ENCODE peak calls at places on chromosomes 13 and 19, in six cellular contexts. C, F, A, Y, V and X are unnamed samples.

GRCh38 chr13:99973163-99973785 is 1.7 kb upstream of the ZIC5 start:
- DNase-seq in A (no peak), Y (no peak), F (no peak), V (no peak), C (no peak), X (no peak)

GRCh38 chr19:48617146-48617937 is 1.6 kb downstream of the RPL18 start:
- DNase-seq in A (no peak), C (no peak), Y (peak), F (no peak), V (no peak), X (no peak)

GRCh38 chr19:3061214-3062161 is 807 bp downstream of the TLE5 start:
- DNase-seq in V (no peak), A (no peak), F (no peak), Y (no peak), C (no peak), X (no peak)

GRCh38 chr13:44810067-44810840 is 179.0 kb downstream of the NUFIP1 start:
- DNase-seq in F (no peak), Y (peak), A (no peak), V (no peak), C (no peak), X (no peak)

GRCh38 chr13:31424130-31424729 is 224.5 kb downstream of the B3GLCT start:
- DNase-seq in V (peak), A (peak), C (peak), Y (peak), F (peak), X (peak)

GRCh38 chr13:40187836-40188591 is 478.4 kb downstream of the FOXO1 start:
- DNase-seq in C (no peak), F (no peak), Y (peak), V (no peak), A (no peak), X (no peak)

GRCh38 chr13:57637515-57637914 is 6.0 kb downstream of the PCDH17 start:
- DNase-seq in A (no peak), F (no peak), C (no peak), V (no peak), Y (no peak), X (no peak)

GRCh38 chr13:28099396-28100148 is 804 bp downstream of the FLT3 start:
- DNase-seq in C (no peak), Y (no peak), V (no peak), A (no peak), F (no peak), X (no peak)

GRCh38 chr13:73179906-73180305 is 121.1 kb downstream of the KLF5 start:
- DNase-seq in F (no peak), Y (no peak), V (no peak), A (no peak), C (no peak), X (no peak)

GRCh38 chr13:94433055-94433947 is 46.2 kb downstream of the DCT start:
- DNase-seq in A (no peak), Y (no peak), V (no peak), F (no peak), C (peak), X (no peak)

GRCh38 chr19:4676955-4677731 is 7.0 kb upstream of the MYDGF start:
- DNase-seq in C (peak), Y (peak), V (no peak), A (no peak), F (peak), X (no peak)

GRCh38 chr13:110108348-110109139 is 198.4 kb downstream of the COL4A1 start:
- DNase-seq in C (peak), A (peak), Y (peak), F (peak), V (peak), X (no peak)

GRCh38 chr19:6519289-6519688 is 11.5 kb upstream of the TNFSF9 start:
- DNase-seq in C (no peak), A (no peak), Y (peak), V (peak), F (no peak), X (no peak)

GRCh38 chr13:43058318-43058674 is 34.9 kb downstream of the DNAJC15 start:
- DNase-seq in F (no peak), A (no peak), V (peak), C (peak), Y (peak), X (no peak)

GRCh38 chr19:8526345-8527062 is 12.5 kb upstream of the ZNF414 start:
- DNase-seq in A (peak), V (peak), Y (peak), C (peak), F (peak), X (no peak)

GRCh38 chr19:1112254-1113208 is 8.7 kb downstream of the GPX4 start:
- DNase-seq in F (no peak), Y (no peak), A (peak), C (peak), V (no peak), X (no peak)

GRCh38 chr13:76723551-76724232 is 162.5 kb downstream of the KCTD12 start:
- DNase-seq in C (peak), F (no peak), Y (peak), V (peak), A (no peak), X (no peak)

GRCh38 chr19:33888665-33889064 is 92.0 kb downstream of the KCTD15 start:
- DNase-seq in V (no peak), Y (no peak), C (no peak), A (no peak), F (no peak), X (no peak)

GRCh38 chr19:2226840-2227360 is 9.2 kb downstream of the PLEKHJ1 start:
- DNase-seq in A (no peak), Y (no peak), C (no peak), V (no peak), F (no peak), X (no peak)

GRCh38 chr13:110405597-110406450 is 98.7 kb downstream of the COL4A2 start:
- DNase-seq in C (no peak), V (no peak), Y (peak), A (no peak), F (no peak), X (no peak)

GRCh38 chr13:94033830-94034642 is 445.4 kb downstream of the DCT start:
- DNase-seq in Y (peak), F (no peak), A (no peak), C (no peak), V (no peak), X (no peak)

GRCh38 chr19:33441828-33442227 is 68.3 kb downstream of the CEBPG start:
- DNase-seq in F (no peak), A (no peak), C (no peak), Y (no peak), V (no peak), X (no peak)

GRCh38 chr19:5292843-5293606 is 47.6 kb downstream of the PTPRS start:
- DNase-seq in A (peak), C (peak), F (peak), V (peak), Y (peak), X (no peak)

GRCh38 chr13:43786766-43787517 is at the start of gene ENOX1:
- DNase-seq in C (peak), Y (peak), F (peak), V (no peak), A (no peak), X (no peak)

GRCh38 chr19:46716013-46716671 is 772 bp downstream of the PRKD2 start:
- DNase-seq in Y (no peak), A (no peak), V (no peak), C (peak), F (peak), X (no peak)

GRCh38 chr19:45994456-45994988 is 745 bp upstream of the CCDC61 start:
- DNase-seq in C (no peak), A (no peak), F (no peak), Y (no peak), V (no peak), X (no peak)

GRCh38 chr13:91845612-91846011 is 447.2 kb downstream of the GPC5 start:
- DNase-seq in V (no peak), C (no peak), A (no peak), F (no peak), Y (no peak), X (no peak)

GRCh38 chr13:45321230-45321629 is 19.8 kb downstream of the TPT1 start:
- DNase-seq in F (no peak), Y (no peak), A (no peak), V (no peak), C (no peak), X (no peak)

GRCh38 chr13:35953537-35954206 is 177.5 kb downstream of the DCLK1 start:
- DNase-seq in F (peak), V (peak), C (peak), Y (peak), A (peak), X (no peak)

GRCh38 chr13:23579886-23580706 is 9.9 kb downstream of the TNFRSF19 start:
- DNase-seq in Y (peak), V (no peak), F (no peak), C (no peak), A (no peak), X (no peak)

GRCh38 chr19:44694184-44694579 is 4.8 kb upstream of the CEACAM16 start:
- DNase-seq in V (no peak), F (no peak), C (no peak), A (no peak), Y (no peak), X (no peak)

GRCh38 chr19:6064016-6064702 is 46.1 kb downstream of the RFX2 start:
- DNase-seq in V (no peak), F (no peak), A (no peak), C (no peak), Y (no peak), X (no peak)

GRCh38 chr19:40235238-40236025 is 8.9 kb upstream of the CCNP start:
- DNase-seq in V (no peak), Y (no peak), C (peak), F (no peak), A (no peak), X (no peak)
- TF ChIP-seq CTCF in V (peak), Y (peak), C (peak), F (peak), A (no peak), X (no peak)

DNA sequence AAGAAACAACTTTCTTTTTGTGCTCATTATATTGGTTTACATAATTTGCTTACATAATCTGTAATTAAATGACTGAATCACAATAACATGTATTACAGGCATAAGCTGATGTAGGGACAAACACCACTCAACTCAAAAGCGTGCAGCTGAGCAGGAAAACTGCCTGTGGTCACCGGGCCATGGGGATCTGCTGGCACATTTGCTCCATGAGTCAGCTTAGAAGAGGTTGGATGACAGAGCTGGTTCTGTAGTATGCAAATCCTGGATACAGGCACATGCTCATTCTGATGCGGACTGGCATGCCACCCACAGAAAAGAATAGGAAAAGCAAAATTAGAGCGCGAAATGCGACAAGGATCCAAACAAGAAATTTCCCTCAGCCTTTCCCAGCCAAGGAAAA is 128.6 kb downstream of the USP12 start:
- DNase-seq in Y (peak), V (peak), F (no peak), A (no peak), C (no peak), X (no peak)
- TF ChIP-seq CTCF in Y (no peak), V (no peak), F (no peak), A (no peak), C (no peak), X (no peak)

GRCh38 chr19:29120471-29120870 is 92.5 kb downstream of the UQCRFS1 start:
- DNase-seq in C (no peak), Y (no peak), F (no peak), A (no peak), V (no peak), X (no peak)

GRCh38 chr19:29122185-29122584 is 90.8 kb downstream of the UQCRFS1 start:
- DNase-seq in F (no peak), Y (no peak), A (no peak), C (no peak), V (no peak), X (no peak)

GRCh38 chr19:29118384-29118783 is 94.6 kb downstream of the UQCRFS1 start:
- DNase-seq in F (no peak), C (no peak), V (no peak), A (no peak), Y (no peak), X (no peak)

GRCh38 chr19:29119582-29119981 is 93.4 kb downstream of the UQCRFS1 start:
- DNase-seq in C (peak), F (no peak), V (no peak), Y (no peak), A (no peak), X (no peak)

DNA sequence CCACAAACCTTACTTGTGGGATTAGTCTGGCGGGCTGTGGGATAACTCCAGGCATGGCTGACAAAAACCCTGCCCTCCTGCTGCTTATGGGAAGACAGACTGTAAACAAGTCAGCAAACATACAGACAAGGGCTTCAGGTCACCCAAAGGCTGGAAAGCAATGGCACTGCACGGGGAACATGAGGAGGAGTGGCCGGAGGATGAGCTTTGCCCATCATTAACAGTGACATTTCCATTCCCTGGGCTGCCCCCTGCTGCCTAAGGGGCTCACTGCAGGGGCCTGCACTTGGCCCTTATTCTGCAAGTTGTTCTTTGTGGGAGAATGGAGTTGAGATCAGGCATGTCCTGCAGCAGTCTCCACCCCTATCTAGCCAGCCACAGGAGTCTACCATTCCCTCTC is 91.3 kb downstream of the UQCRFS1 start:
- DNase-seq in A (no peak), C (peak), Y (no peak), F (peak), V (no peak), X (no peak)
- TF ChIP-seq CTCF in A (no peak), C (peak), Y (no peak), F (peak), V (peak), X (peak)

GRCh38 chr13:22032905-22033304 is 362.0 kb downstream of the FGF9 start:
- DNase-seq in C (no peak), F (no peak), Y (no peak), V (no peak), A (no peak), X (no peak)
- TF ChIP-seq CTCF in C (no peak), F (no peak), Y (no peak), V (no peak), A (no peak), X (no peak)